ENCODE peak calls at places on chromosomes 6 and 20, in seven cellular contexts. Y is T-cell; I is ACHN; A is naive thymus-derived CD4-positive, alpha-beta T cell; J is non-pigmented ciliary epithelial cell; E is mesothelial cell of epicardium; S is activated CD8-positive, alpha-beta memory T cell treated with anti-CD3 and anti-CD28 coated beads for 48 hours. N is an unnamed sample.

GRCh38 chr6:15882915-15883314 is 220.1 kb upstream of the DTNBP1 start:
- DNase-seq in I (no peak), Y (no peak), J (no peak), S (no peak), E (no peak), A (no peak), N (no peak)

GRCh38 chr6:4973972-4974885 is 29.6 kb downstream of the RPP40 start:
- DNase-seq in S (no peak), E (no peak), Y (no peak), A (no peak), J (no peak), I (no peak), N (peak)

GRCh38 chr20:7926767-7927166 is 13.5 kb downstream of the HAO1 start:
- DNase-seq in E (no peak), S (no peak), Y (no peak), J (peak), A (no peak), I (peak), N (peak)

GRCh38 chr6:169396554-169397163 is 143.0 kb upstream of the THBS2 start:
- DNase-seq in J (no peak), E (no peak), Y (no peak), A (no peak), S (no peak), I (no peak), N (no peak)

GRCh38 chr20:44572551-44573500 is 9.6 kb upstream of the PKIG start:
- DNase-seq in E (no peak), S (no peak), I (peak), Y (no peak), A (no peak), J (no peak), N (peak)

GRCh38 chr6:90386796-90387390 is 90.2 kb upstream of the BACH2 start:
- DNase-seq in E (no peak), J (no peak), Y (no peak), S (no peak), I (no peak), A (no peak), N (no peak)

GRCh38 chr6:8195040-8195713 is 92.8 kb upstream of the EEF1E1 start:
- DNase-seq in I (peak), S (no peak), E (no peak), J (no peak), Y (no peak), A (no peak), N (no peak)

GRCh38 chr6:7866531-7866930 is 44.1 kb downstream of the TXNDC5 start:
- DNase-seq in A (no peak), I (no peak), J (no peak), E (no peak), Y (no peak), S (no peak), N (no peak)

GRCh38 chr6:95768539-95768938 is 191.2 kb downstream of the MANEA start:
- DNase-seq in I (no peak), E (no peak), J (no peak), A (no peak), Y (no peak), S (no peak), N (no peak)

GRCh38 chr6:14134211-14134910 is 16.8 kb downstream of the CD83 start:
- DNase-seq in A (no peak), E (no peak), S (no peak), J (no peak), Y (no peak), I (peak), N (no peak)

GRCh38 chr20:32893878-32894483 is 35.3 kb downstream of the EFCAB8 start:
- DNase-seq in S (no peak), A (no peak), J (no peak), I (peak), Y (no peak), E (no peak), N (peak)

GRCh38 chr6:170062209-170062903 is 228.5 kb downstream of the DLL1 start:
- DNase-seq in Y (no peak), J (no peak), S (no peak), I (no peak), A (no peak), E (peak), N (no peak)

GRCh38 chr6:113381957-113382356 is 475.2 kb upstream of the MARCKS start:
- DNase-seq in S (no peak), Y (no peak), I (no peak), J (no peak), E (no peak), A (no peak), N (peak)

GRCh38 chr6:153965996-153966395 is 73.0 kb upstream of the OPRM1 start:
- DNase-seq in A (peak), E (no peak), I (no peak), J (peak), Y (no peak), S (no peak), N (peak)

GRCh38 chr6:21371676-21372161 is 221.8 kb upstream of the SOX4 start:
- DNase-seq in I (no peak), E (no peak), S (no peak), J (no peak), A (no peak), Y (no peak), N (peak)

GRCh38 chr6:121932071-121933009 is 467.1 kb upstream of the HSF2 start:
- DNase-seq in I (no peak), J (peak), S (no peak), A (no peak), E (no peak), Y (no peak), N (peak)

GRCh38 chr6:134258849-134259306 is 59.0 kb downstream of the SGK1 start:
- DNase-seq in J (no peak), I (no peak), S (no peak), Y (no peak), E (no peak), A (no peak), N (no peak)

GRCh38 chr6:36413489-36414153 is 26.2 kb upstream of the ETV7 start:
- DNase-seq in A (no peak), I (no peak), J (no peak), Y (no peak), S (no peak), E (no peak), N (no peak)

GRCh38 chr6:133410628-133411027 is 169.5 kb downstream of the EYA4 start:
- DNase-seq in S (no peak), I (no peak), Y (no peak), A (no peak), E (no peak), J (no peak), N (peak)

GRCh38 chr6:30136570-30137286 is 788 bp downstream of the TRIM40 start:
- DNase-seq in J (no peak), S (no peak), I (no peak), E (no peak), Y (no peak), A (no peak), N (no peak)

GRCh38 chr20:14991023-14991422 is 653.6 kb upstream of the FLRT3 start:
- DNase-seq in I (no peak), A (no peak), Y (no peak), S (no peak), J (no peak), E (no peak), N (peak)

GRCh38 chr6:22929228-22929627 is 359.9 kb downstream of the HDGFL1 start:
- DNase-seq in A (no peak), S (no peak), I (no peak), Y (no peak), J (no peak), E (no peak), N (no peak)

GRCh38 chr6:80608881-80609280 is 502.4 kb downstream of the BCKDHB start:
- DNase-seq in I (no peak), Y (no peak), E (no peak), S (no peak), J (peak), A (no peak), N (peak)

GRCh38 chr6:124078169-124078568 is 274.5 kb downstream of the NKAIN2 start:
- DNase-seq in S (no peak), J (no peak), I (no peak), E (no peak), Y (no peak), A (no peak), N (no peak)

GRCh38 chr6:133778414-133778813 is 110.5 kb upstream of the TCF21 start:
- DNase-seq in Y (no peak), A (no peak), J (peak), E (no peak), I (no peak), S (no peak), N (peak)

GRCh38 chr6:170250451-170250850 is 40.4 kb downstream of the DLL1 start:
- DNase-seq in E (no peak), Y (no peak), S (no peak), A (no peak), I (no peak), J (no peak), N (no peak)

GRCh38 chr6:85126448-85127178 is 323.3 kb upstream of the NT5E start:
- DNase-seq in Y (no peak), S (peak), I (peak), E (no peak), J (no peak), A (no peak), N (peak)

GRCh38 chr6:7073810-7074525 is 33.8 kb upstream of the RREB1 start:
- DNase-seq in Y (peak), S (no peak), I (no peak), E (no peak), A (peak), J (no peak), N (no peak)

GRCh38 chr6:158377866-158378265 is 65.6 kb downstream of the TULP4 start:
- DNase-seq in S (no peak), A (no peak), Y (no peak), E (no peak), J (no peak), I (no peak), N (peak)

GRCh38 chr6:161003336-161003735 is 11.8 kb downstream of the MAP3K4 start:
- DNase-seq in A (no peak), I (no peak), E (no peak), Y (no peak), S (no peak), J (no peak), N (no peak)

GRCh38 chr20:34017610-34018009 is 23.9 kb downstream of the RALY start:
- DNase-seq in S (no peak), J (peak), A (no peak), E (no peak), Y (no peak), I (peak), N (peak)

GRCh38 chr20:3629893-3630292 is 33.3 kb downstream of the GFRA4 start:
- DNase-seq in J (no peak), A (no peak), I (no peak), Y (no peak), E (no peak), S (no peak), N (no peak)

GRCh38 chr20:52838510-52839241 is 133.5 kb upstream of the TSHZ2 start:
- DNase-seq in Y (no peak), A (no peak), I (no peak), E (no peak), S (no peak), J (no peak), N (no peak)

GRCh38 chr20:5531318-5532081 is 214.7 kb upstream of the PROKR2 start:
- DNase-seq in E (no peak), I (no peak), J (peak), S (no peak), A (no peak), Y (no peak), N (peak)

GRCh38 chr20:63833776-63834544 is 2.9 kb upstream of the ZBTB46 start:
- DNase-seq in J (peak), Y (no peak), E (no peak), I (no peak), S (no peak), A (no peak), N (peak)

GRCh38 chr6:168908166-168908565 is 345.5 kb downstream of the THBS2 start:
- DNase-seq in J (peak), E (no peak), S (no peak), Y (no peak), I (no peak), A (no peak), N (no peak)

GRCh38 chr6:154932562-154933027 is 62.5 kb upstream of the TIAM2 start:
- DNase-seq in Y (no peak), E (no peak), S (no peak), I (peak), J (peak), A (no peak), N (peak)

GRCh38 chr20:53857723-53858236 is 212.6 kb downstream of the BCAS1 start:
- DNase-seq in S (no peak), Y (no peak), A (no peak), I (no peak), E (no peak), J (no peak), N (no peak)

GRCh38 chr6:158642097-158642601 is 2.4 kb downstream of the DYNLT1 start:
- DNase-seq in J (no peak), Y (no peak), S (no peak), I (peak), E (no peak), A (no peak), N (peak)

N was measured in mesenchymal stem cell.